ENCODE peak calls at places on chromosomes 4 and X, in nine cellular contexts. O is breast epithelium, N is uterus, J is ovary, I is tibial nerve, D is spleen, P is suprapubic skin, K is body of pancreas, Y is HCT116. T is an unnamed sample.

GRCh38 chr4:163562496-163562895 is 68.0 kb downstream of the TMA16 start:
- DNase-seq in O (no peak), N (no peak), J (no peak), I (no peak), D (no peak), P (no peak), K (no peak), Y (no peak), T (no peak)

GRCh38 chrX:30270639-30271038 is 23.7 kb downstream of the MAGEB1 start:
- DNase-seq in O (no peak), N (no peak), J (no peak), I (no peak), D (no peak), P (no peak), K (no peak), Y (no peak), T (no peak)

GRCh38 chr4:183645326-183645725 is 13.7 kb downstream of the RWDD4 start:
- DNase-seq in O (no peak), N (no peak), J (no peak), I (no peak), D (no peak), P (no peak), K (no peak), Y (no peak), T (no peak)

GRCh38 chrX:48911407-48912182 is at the start of gene SLC35A2:
- DNase-seq in O (peak), N (peak), J (peak), I (peak), D (peak), P (peak), K (peak), Y (peak), T (peak)

GRCh38 chr4:110823251-110823650 is 200.4 kb upstream of the PITX2 start:
- DNase-seq in O (no peak), N (no peak), J (no peak), I (no peak), D (no peak), P (no peak), K (no peak), Y (no peak), T (no peak)

GRCh38 chrX:132033166-132033565 is 10.1 kb downstream of the STK26 start:
- DNase-seq in O (no peak), N (no peak), J (no peak), I (no peak), D (no peak), P (no peak), K (no peak), Y (no peak), T (no peak)

GRCh38 chr4:86368433-86368832 is 8.6 kb upstream of the MAPK10 start:
- DNase-seq in O (no peak), N (no peak), J (no peak), I (no peak), D (no peak), P (no peak), K (no peak), Y (no peak), T (no peak)

GRCh38 chr4:98113005-98113404 is 30.3 kb downstream of the STPG2 start:
- DNase-seq in O (no peak), N (no peak), J (no peak), I (no peak), D (no peak), P (no peak), K (peak), Y (peak), T (no peak)

GRCh38 chr4:156109943-156110925 is 156.6 kb upstream of the CTSO start:
- DNase-seq in O (no peak), N (peak), J (no peak), I (no peak), D (no peak), P (no peak), K (peak), Y (no peak), T (no peak)

GRCh38 chrX:154026136-154026806 is 6.6 kb upstream of the IRAK1 start:
- DNase-seq in O (no peak), N (no peak), J (no peak), I (no peak), D (no peak), P (no peak), K (no peak), Y (no peak), T (no peak)

GRCh38 chr4:124993838-124994237 is 281.3 kb upstream of the ANKRD50 start:
- DNase-seq in O (no peak), N (no peak), J (no peak), I (no peak), D (no peak), P (no peak), K (no peak), Y (no peak), T (no peak)

GRCh38 chr4:94357624-94358023 is 15.0 kb upstream of the HPGDS start:
- DNase-seq in O (no peak), N (no peak), J (no peak), I (no peak), D (no peak), P (no peak), K (no peak), Y (no peak), T (no peak)

GRCh38 chr4:88573995-88574394 is 18.3 kb upstream of the HERC3 start:
- DNase-seq in O (no peak), N (no peak), J (no peak), I (no peak), D (no peak), P (no peak), K (no peak), Y (peak), T (no peak)

GRCh38 chr4:173448919-173449641 is 50.2 kb upstream of the SCRG1 start:
- DNase-seq in O (no peak), N (no peak), J (no peak), I (no peak), D (no peak), P (no peak), K (no peak), Y (no peak), T (no peak)

GRCh38 chrX:139720136-139720535 is 12.2 kb upstream of the MCF2 start:
- DNase-seq in O (no peak), N (no peak), J (no peak), I (no peak), D (no peak), P (no peak), K (no peak), Y (no peak), T (no peak)

GRCh38 chr4:125758438-125758837 is 443.7 kb downstream of the FAT4 start:
- DNase-seq in O (no peak), N (no peak), J (no peak), I (no peak), D (no peak), P (no peak), K (no peak), Y (no peak), T (no peak)

GRCh38 chr4:10104211-10104990 is 12.2 kb downstream of the WDR1 start:
- DNase-seq in O (no peak), N (no peak), J (no peak), I (no peak), D (no peak), P (no peak), K (no peak), Y (no peak), T (no peak)

GRCh38 chr4:124111922-124112321 is 600.6 kb downstream of the ANKRD50 start:
- DNase-seq in O (no peak), N (no peak), J (no peak), I (peak), D (no peak), P (no peak), K (no peak), Y (peak), T (no peak)

GRCh38 chrX:119194631-119195030 is 41.5 kb upstream of the PGRMC1 start:
- DNase-seq in O (no peak), N (no peak), J (no peak), I (no peak), D (no peak), P (no peak), K (no peak), Y (no peak), T (no peak)

GRCh38 chr4:166594326-166594946 is 639.9 kb downstream of the SPOCK3 start:
- DNase-seq in O (no peak), N (no peak), J (no peak), I (no peak), D (no peak), P (no peak), K (peak), Y (peak), T (no peak)

GRCh38 chrX:18545771-18546170 is 120.4 kb downstream of the CDKL5 start:
- DNase-seq in O (no peak), N (no peak), J (no peak), I (no peak), D (no peak), P (no peak), K (no peak), Y (no peak), T (no peak)

GRCh38 chr4:73341454-73341853 is 62.6 kb upstream of the ALB start:
- DNase-seq in O (peak), N (no peak), J (peak), I (no peak), D (no peak), P (no peak), K (peak), Y (peak), T (no peak)

GRCh38 chrX:118730500-118731247 is 3.3 kb downstream of the IL13RA1 start:
- DNase-seq in O (no peak), N (no peak), J (no peak), I (no peak), D (no peak), P (no peak), K (no peak), Y (no peak), T (no peak)

GRCh38 chr4:48653217-48654014 is 126.7 kb downstream of the FRYL start:
- DNase-seq in O (peak), N (no peak), J (peak), I (peak), D (no peak), P (no peak), K (peak), Y (no peak), T (no peak)

GRCh38 chrX:129634541-129634940 is 20.2 kb downstream of the APLN start:
- DNase-seq in O (no peak), N (no peak), J (no peak), I (no peak), D (no peak), P (no peak), K (no peak), Y (no peak), T (no peak)

GRCh38 chrX:312621-313331 is 5.8 kb downstream of the GTPBP6 start:
- DNase-seq in O (no peak), N (no peak), J (no peak), I (no peak), D (peak), P (peak), K (no peak), Y (no peak), T (no peak)

GRCh38 chr4:140130677-140131076 is 23.3 kb downstream of the MAML3 start:
- DNase-seq in O (peak), N (no peak), J (no peak), I (no peak), D (no peak), P (no peak), K (no peak), Y (peak), T (no peak)

GRCh38 chr4:8591626-8592365 is 769 bp upstream of the CPZ start:
- DNase-seq in O (no peak), N (no peak), J (no peak), I (no peak), D (no peak), P (no peak), K (no peak), Y (no peak), T (no peak)

GRCh38 chr4:8592366-8593267 is at the start of gene CPZ:
- DNase-seq in O (no peak), N (peak), J (peak), I (no peak), D (no peak), P (no peak), K (no peak), Y (no peak), T (no peak)

GRCh38 chr4:8594097-8595038 is 1.8 kb downstream of the CPZ start:
- DNase-seq in O (peak), N (peak), J (peak), I (peak), D (no peak), P (no peak), K (peak), Y (peak), T (peak)

GRCh38 chr4:8595237-8596087 is 2.9 kb downstream of the CPZ start:
- DNase-seq in O (no peak), N (no peak), J (peak), I (no peak), D (no peak), P (no peak), K (no peak), Y (no peak), T (no peak)

DNA sequence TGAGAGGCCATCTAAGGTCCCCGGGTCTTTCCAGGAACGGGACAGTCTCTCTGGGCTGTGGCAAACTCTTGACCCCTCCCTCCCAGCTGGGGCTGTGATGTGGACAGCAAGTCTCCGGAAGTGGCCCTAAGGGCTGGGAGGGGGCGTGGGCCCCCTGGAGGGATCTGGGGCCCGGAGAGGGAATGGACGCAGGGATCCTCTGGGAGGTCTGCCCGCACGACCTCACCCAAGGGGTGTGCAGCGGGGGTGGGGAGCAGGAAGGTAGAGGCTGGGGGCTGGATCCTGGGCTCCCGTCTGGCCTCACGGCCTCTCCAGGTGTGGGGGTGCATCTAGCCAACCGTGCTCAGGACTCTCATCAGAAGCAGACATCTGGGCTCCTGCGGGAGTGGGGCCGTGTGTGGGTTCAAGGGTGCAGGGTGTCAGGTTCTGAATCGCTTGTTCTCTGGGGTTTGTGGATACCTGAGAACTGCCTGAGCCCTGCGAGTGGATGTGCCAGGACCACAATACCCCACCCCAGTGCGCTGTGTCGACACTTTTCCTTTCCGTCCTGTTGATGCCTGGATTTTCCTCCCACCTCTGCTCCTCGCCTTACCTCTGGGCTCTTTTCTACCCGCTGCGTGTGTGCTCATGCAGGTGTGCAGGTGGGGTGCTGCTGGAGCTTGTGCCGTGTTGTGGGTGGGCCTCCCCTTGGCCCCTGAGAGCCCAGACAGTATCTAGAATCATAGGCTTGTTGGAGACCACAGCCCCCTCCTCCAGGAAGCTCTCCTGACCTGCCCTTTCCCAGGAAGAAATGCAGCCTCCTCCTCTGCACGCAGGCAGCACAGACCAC is 917 bp downstream of the CPZ start:
- DNase-seq in O (no peak), N (no peak), J (peak), I (no peak), D (no peak), P (no peak), K (no peak), Y (no peak), T (no peak)
- H3K4me3 ChIP-seq in O (no peak), N (peak), J (peak), I (no peak), D (no peak), P (peak), K (no peak), Y (no peak), T (no peak)

DNA sequence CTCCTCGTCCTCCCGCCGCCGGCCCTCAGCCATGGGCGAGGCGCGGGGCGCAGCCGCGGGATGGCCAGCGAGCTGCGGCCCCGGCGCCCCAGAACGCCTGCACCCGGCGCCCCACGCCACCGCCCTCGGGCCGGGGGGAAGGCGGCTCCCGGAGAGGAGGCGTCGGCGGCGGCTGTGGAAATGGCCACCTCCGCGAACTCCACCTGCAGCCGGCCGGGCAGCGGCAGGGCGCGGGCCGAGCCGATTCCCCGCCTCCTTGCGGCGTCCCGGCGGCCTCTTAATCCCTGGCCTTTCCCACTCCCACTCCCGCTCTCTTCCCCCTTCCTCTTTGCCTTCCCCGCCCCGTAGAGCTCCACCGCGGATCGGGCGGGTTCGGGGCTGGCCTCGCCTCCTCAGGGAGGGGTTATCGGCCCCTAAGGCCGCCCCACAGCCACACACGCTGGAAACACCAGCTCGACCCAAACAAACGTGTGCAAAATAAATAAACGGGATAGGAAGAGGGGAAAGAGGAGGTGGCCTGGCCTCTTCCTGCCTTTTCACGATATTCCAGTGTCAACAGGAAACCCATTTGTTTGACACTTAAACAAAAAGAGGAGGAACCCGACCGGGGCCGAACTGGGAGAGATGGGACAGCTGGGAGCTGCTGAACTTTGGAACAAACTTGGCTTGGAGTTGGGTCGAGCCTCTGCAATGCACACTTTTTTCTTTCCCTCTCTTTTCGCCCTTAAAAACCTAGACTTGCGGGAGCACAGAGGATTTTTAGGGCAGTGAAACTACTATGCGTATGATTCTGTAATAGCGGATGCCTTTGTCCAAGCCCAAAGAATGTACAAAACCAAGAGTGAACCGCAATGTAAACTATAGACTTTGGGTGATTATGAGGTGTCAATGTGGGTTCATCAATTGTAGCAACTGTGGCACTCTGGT is at the start of gene SH3D19:
- DNase-seq in O (peak), N (peak), J (peak), I (peak), D (peak), P (peak), K (peak), Y (peak), T (peak)
- TF ChIP-seq POLR2A in O (peak), N (peak), J (peak), I (no peak), D (no peak), P (no peak), K (peak), Y (no peak), T (no peak)

GRCh38 chrX:6002056-6002455 is 226.6 kb downstream of the NLGN4X start:
- DNase-seq in O (no peak), N (no peak), J (peak), I (no peak), D (no peak), P (no peak), K (no peak), Y (no peak), T (no peak)
- TF ChIP-seq CTCF in O (no peak), N (no peak), J (peak), I (no peak), D (no peak), P (no peak), K (no peak), Y (no peak), T (no peak)

GRCh38 chr4:153131478-153132069 is 72.7 kb upstream of the TRIM2 start:
- DNase-seq in O (no peak), N (no peak), J (no peak), I (no peak), D (no peak), P (no peak), K (no peak), Y (no peak), T (no peak)

GRCh38 chr4:153126137-153126536 is 78.1 kb upstream of the TRIM2 start:
- DNase-seq in O (no peak), N (no peak), J (no peak), I (no peak), D (no peak), P (no peak), K (no peak), Y (no peak), T (no peak)

GRCh38 chr4:153122855-153123254 is 81.4 kb upstream of the TRIM2 start:
- DNase-seq in O (no peak), N (no peak), J (no peak), I (no peak), D (no peak), P (no peak), K (no peak), Y (no peak), T (no peak)

DNA sequence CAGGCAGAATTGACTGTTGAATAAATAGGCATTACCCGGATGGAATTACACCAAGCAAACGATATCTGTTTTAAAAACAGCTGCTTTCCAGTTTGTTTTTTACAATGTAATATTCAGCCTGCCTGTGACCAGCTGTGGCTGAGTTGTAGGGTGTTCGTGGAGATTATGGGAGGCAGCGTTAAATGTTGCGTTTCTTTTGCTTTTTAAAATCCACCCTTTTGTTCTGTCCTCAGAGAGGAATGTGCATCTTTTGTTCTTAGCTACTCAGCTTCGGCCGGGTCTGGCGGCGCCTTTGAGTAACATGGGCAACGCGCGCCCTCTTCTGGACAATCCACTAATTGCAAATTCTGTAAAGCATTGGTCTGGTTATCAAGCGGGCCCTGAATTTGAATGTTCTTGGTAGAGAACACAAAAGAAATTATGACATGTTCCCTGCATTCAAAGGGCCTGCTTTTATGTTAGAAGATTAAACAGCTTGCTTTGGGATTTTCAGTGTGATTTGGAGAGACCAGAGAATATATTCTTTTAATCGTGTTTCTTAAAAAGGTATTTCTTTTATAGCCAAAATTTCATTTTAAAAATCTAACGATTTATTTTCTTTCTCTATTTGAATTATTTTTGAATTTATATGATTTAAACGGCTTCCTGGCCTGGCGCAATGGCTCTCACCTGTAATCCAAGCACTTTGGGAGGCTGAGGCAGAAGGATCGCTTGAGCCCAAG is 76.3 kb upstream of the TRIM2 start:
- DNase-seq in O (peak), N (peak), J (peak), I (peak), D (peak), P (peak), K (peak), Y (peak), T (peak)
- H3K4me3 ChIP-seq in O (no peak), N (no peak), J (no peak), I (no peak), D (no peak), P (no peak), K (no peak), Y (no peak), T (no peak)

T was measured in lower leg skin.